ENCODE peak calls at places on chromosomes 1 and 21, in eight cellular contexts. One of them, this sample, is unnamed.

GRCh38 chr1:180566495-180566894 is 7.7 kb downstream of the OVAAL start:
- DNase-seq in foreskin fibroblast: no peak
- DNase-seq in GM12864: no peak
- DNase-seq in astrocyte of the spinal cord: no peak
- DNase-seq in activated CD8-positive, alpha-beta T cell treated with anti-CD3 and anti-CD28 coated beads for 36 hours: no peak
- DNase-seq in astrocyte of the hippocampus: no peak
- DNase-seq in trophoblast cell: no peak
- DNase-seq in BJ: no peak
- DNase-seq in this sample: no peak

GRCh38 chr1:54792686-54793282 is 8.3 kb downstream of the TTC22 start:
- DNase-seq in GM12864: no peak
- DNase-seq in astrocyte of the spinal cord: no peak
- DNase-seq in activated CD8-positive, alpha-beta T cell treated with anti-CD3 and anti-CD28 coated beads for 36 hours: no peak
- DNase-seq in BJ: no peak
- DNase-seq in foreskin fibroblast: no peak
- DNase-seq in trophoblast cell: no peak
- DNase-seq in astrocyte of the hippocampus: no peak
- DNase-seq in this sample: no peak

GRCh38 chr1:156772222-156772621 is 4.9 kb downstream of the PRCC start:
- DNase-seq in foreskin fibroblast: no peak
- DNase-seq in BJ: no peak
- DNase-seq in trophoblast cell: no peak
- DNase-seq in GM12864: no peak
- DNase-seq in astrocyte of the hippocampus: no peak
- DNase-seq in astrocyte of the spinal cord: no peak
- DNase-seq in activated CD8-positive, alpha-beta T cell treated with anti-CD3 and anti-CD28 coated beads for 36 hours: no peak
- DNase-seq in this sample: no peak

GRCh38 chr1:20358761-20359263 is 68.1 kb downstream of the VWA5B1 start:
- DNase-seq in GM12864: no peak
- DNase-seq in BJ: no peak
- DNase-seq in trophoblast cell: no peak
- DNase-seq in astrocyte of the hippocampus: peak
- DNase-seq in foreskin fibroblast: peak
- DNase-seq in astrocyte of the spinal cord: peak
- DNase-seq in activated CD8-positive, alpha-beta T cell treated with anti-CD3 and anti-CD28 coated beads for 36 hours: no peak
- DNase-seq in this sample: peak

GRCh38 chr1:229887043-229887822 is 179.8 kb upstream of the GALNT2 start:
- DNase-seq in BJ: no peak
- DNase-seq in foreskin fibroblast: peak
- DNase-seq in astrocyte of the spinal cord: no peak
- DNase-seq in astrocyte of the hippocampus: no peak
- DNase-seq in GM12864: no peak
- DNase-seq in trophoblast cell: peak
- DNase-seq in activated CD8-positive, alpha-beta T cell treated with anti-CD3 and anti-CD28 coated beads for 36 hours: no peak
- DNase-seq in this sample: peak

GRCh38 chr1:14567056-14567455 is 31.4 kb upstream of the KAZN start:
- DNase-seq in GM12864: no peak
- DNase-seq in trophoblast cell: no peak
- DNase-seq in BJ: no peak
- DNase-seq in foreskin fibroblast: no peak
- DNase-seq in astrocyte of the hippocampus: no peak
- DNase-seq in activated CD8-positive, alpha-beta T cell treated with anti-CD3 and anti-CD28 coated beads for 36 hours: no peak
- DNase-seq in astrocyte of the spinal cord: no peak
- DNase-seq in this sample: no peak

GRCh38 chr1:20552728-20553571 is 577 bp downstream of the FAM43B start:
- DNase-seq in astrocyte of the spinal cord: peak
- DNase-seq in foreskin fibroblast: peak
- DNase-seq in activated CD8-positive, alpha-beta T cell treated with anti-CD3 and anti-CD28 coated beads for 36 hours: no peak
- DNase-seq in trophoblast cell: no peak
- DNase-seq in BJ: no peak
- DNase-seq in astrocyte of the hippocampus: peak
- DNase-seq in GM12864: no peak
- DNase-seq in this sample: peak

GRCh38 chr21:38917045-38917774 is 111.5 kb downstream of the ETS2 start:
- DNase-seq in activated CD8-positive, alpha-beta T cell treated with anti-CD3 and anti-CD28 coated beads for 36 hours: no peak
- DNase-seq in trophoblast cell: no peak
- DNase-seq in BJ: no peak
- DNase-seq in astrocyte of the hippocampus: no peak
- DNase-seq in GM12864: no peak
- DNase-seq in astrocyte of the spinal cord: no peak
- DNase-seq in foreskin fibroblast: no peak
- DNase-seq in this sample: no peak

GRCh38 chr1:213678348-213678747 is 309.4 kb upstream of the PROX1 start:
- DNase-seq in BJ: no peak
- DNase-seq in astrocyte of the spinal cord: no peak
- DNase-seq in astrocyte of the hippocampus: no peak
- DNase-seq in GM12864: no peak
- DNase-seq in activated CD8-positive, alpha-beta T cell treated with anti-CD3 and anti-CD28 coated beads for 36 hours: no peak
- DNase-seq in foreskin fibroblast: no peak
- DNase-seq in trophoblast cell: no peak
- DNase-seq in this sample: no peak

GRCh38 chr1:161122967-161123366 is 5.1 kb downstream of the NIT1 start:
- DNase-seq in astrocyte of the hippocampus: no peak
- DNase-seq in activated CD8-positive, alpha-beta T cell treated with anti-CD3 and anti-CD28 coated beads for 36 hours: no peak
- DNase-seq in BJ: no peak
- DNase-seq in trophoblast cell: no peak
- DNase-seq in foreskin fibroblast: no peak
- DNase-seq in astrocyte of the spinal cord: no peak
- DNase-seq in GM12864: no peak
- DNase-seq in this sample: no peak

This sample was measured in AG20443.